ENCODE peak calls at places on chromosomes 4 and X, in ten cellular contexts. O is ELR; N is non-pigmented ciliary epithelial cell; A is activated naive CD4-positive, alpha-beta T cell; Q is naive thymus-derived CD8-positive, alpha-beta T cell; W is globus pallidus; H is HT1080; E is Ammon's horn; K is left ventricle myocardium inferior; G is lung microvascular endothelial cell. B is an unnamed sample.

GRCh38 chr4:138405439-138405838 is 163.3 kb upstream of the SLC7A11 start:
- DNase-seq in A (no peak), G (no peak), H (peak), E (no peak), K (no peak), O (peak), W (no peak), N (no peak), Q (no peak), B (no peak)

GRCh38 chr4:41430796-41431195 is 107.2 kb upstream of the LIMCH1 start:
- DNase-seq in O (no peak), Q (no peak), H (no peak), A (no peak), N (no peak), E (no peak), K (no peak), G (no peak), W (no peak), B (no peak)

GRCh38 chr4:189059996-189060570 is 880.6 kb upstream of the FRG1 start:
- DNase-seq in K (no peak), N (no peak), O (no peak), E (no peak), A (no peak), Q (no peak), H (no peak), W (no peak), G (no peak), B (no peak)

GRCh38 chrX:24184018-24184417 is 34.5 kb downstream of the ZFX start:
- DNase-seq in O (no peak), W (no peak), Q (no peak), H (no peak), G (no peak), N (no peak), A (no peak), E (no peak), K (no peak), B (no peak)

GRCh38 chrX:102599950-102600579 is 750 bp downstream of the ARMCX5 start:
- DNase-seq in O (peak), W (peak), N (no peak), A (no peak), K (no peak), Q (no peak), G (peak), E (peak), H (peak), B (no peak)

GRCh38 chr4:94757192-94758140 is at the start of gene BMPR1B:
- DNase-seq in Q (no peak), O (peak), A (no peak), G (peak), N (no peak), H (peak), K (no peak), W (peak), E (peak), B (no peak)

GRCh38 chr4:160182727-160183126 is 1079.8 kb downstream of the RAPGEF2 start:
- DNase-seq in W (no peak), E (no peak), K (no peak), Q (no peak), N (no peak), O (no peak), G (no peak), A (no peak), H (no peak), B (no peak)

GRCh38 chr4:112029642-112030235 is 115.5 kb upstream of the FAM241A start:
- DNase-seq in O (peak), G (no peak), A (no peak), N (no peak), H (peak), W (no peak), Q (no peak), K (no peak), E (peak), B (no peak)

GRCh38 chr4:38154251-38154650 is 194.1 kb downstream of the PTTG2 start:
- DNase-seq in Q (no peak), G (no peak), N (no peak), O (no peak), H (no peak), E (no peak), W (no peak), K (no peak), A (no peak), B (no peak)

GRCh38 chrX:9770319-9770718 is 4.7 kb upstream of the GPR143 start:
- DNase-seq in K (no peak), W (no peak), H (peak), O (peak), A (no peak), Q (no peak), E (no peak), G (no peak), N (no peak), B (no peak)

GRCh38 chr4:78622253-78622979 is 70.8 kb downstream of the ANXA3 start:
- DNase-seq in O (peak), E (no peak), Q (no peak), G (no peak), K (no peak), H (peak), W (no peak), N (peak), A (no peak), B (no peak)

GRCh38 chr4:1752284-1753041 is 31.1 kb downstream of the TACC3 start:
- DNase-seq in A (no peak), N (no peak), E (no peak), W (no peak), H (peak), G (peak), K (no peak), O (peak), Q (no peak), B (no peak)

GRCh38 chr4:185227131-185227551 is 17.7 kb downstream of the SNX25 start:
- DNase-seq in E (no peak), Q (no peak), N (no peak), O (no peak), A (no peak), W (no peak), K (no peak), G (peak), H (no peak), B (no peak)

GRCh38 chrX:128975716-128976115 is 547.6 kb downstream of the SMARCA1 start:
- DNase-seq in A (no peak), K (no peak), W (peak), H (peak), Q (no peak), O (no peak), E (peak), G (peak), N (no peak), B (no peak)

GRCh38 chrX:11470231-11470630 is 177.0 kb downstream of the AMELX start:
- DNase-seq in Q (no peak), O (peak), W (no peak), H (peak), E (no peak), G (peak), N (peak), A (no peak), K (no peak), B (no peak)

GRCh38 chrX:70432936-70433847 is 10.1 kb downstream of the GDPD2 start:
- DNase-seq in G (no peak), W (no peak), E (no peak), K (no peak), H (no peak), Q (no peak), N (no peak), O (no peak), A (no peak), B (no peak)

GRCh38 chrX:16444353-16444752 is 205.6 kb upstream of the S100G start:
- DNase-seq in H (peak), E (no peak), A (no peak), Q (no peak), G (no peak), W (no peak), K (no peak), O (peak), N (no peak), B (peak)

GRCh38 chr4:150006197-150006596 is 72.0 kb upstream of the DCLK2 start:
- DNase-seq in G (no peak), E (no peak), K (no peak), O (no peak), W (no peak), A (no peak), H (no peak), Q (no peak), N (no peak), B (no peak)

GRCh38 chrX:150575415-150575814 is 7.0 kb downstream of the MTM1 start:
- DNase-seq in N (no peak), H (peak), W (no peak), G (no peak), K (no peak), A (no peak), E (no peak), O (peak), Q (peak), B (no peak)

GRCh38 chrX:46913710-46914109 is 1.5 kb downstream of the JADE3 start:
- DNase-seq in G (peak), A (no peak), W (no peak), Q (no peak), N (no peak), E (no peak), H (no peak), O (peak), K (no peak), B (no peak)

GRCh38 chrX:24426921-24427746 is 38.0 kb upstream of the PDK3 start:
- DNase-seq in N (no peak), O (no peak), W (no peak), K (no peak), E (no peak), H (no peak), A (no peak), G (no peak), Q (no peak), B (no peak)

GRCh38 chr4:114005569-114006442 is 26.4 kb upstream of the ARSJ start:
- DNase-seq in G (peak), Q (no peak), H (peak), A (no peak), N (no peak), W (no peak), K (no peak), O (peak), E (no peak), B (no peak)

GRCh38 chrX:22534643-22535042 is 261.9 kb downstream of the CBLL2 start:
- DNase-seq in W (no peak), H (peak), A (no peak), O (peak), K (peak), G (peak), N (peak), E (no peak), Q (no peak), B (peak)

GRCh38 chr4:182916483-182917181 is 554 bp downstream of the DCTD start:
- DNase-seq in N (peak), O (peak), K (peak), A (peak), H (peak), W (no peak), Q (no peak), G (peak), E (peak), B (peak)

GRCh38 chr4:89334830-89335229 is 27.2 kb upstream of the GPRIN3 start:
- DNase-seq in O (no peak), W (no peak), H (no peak), N (no peak), A (no peak), G (no peak), K (no peak), Q (no peak), E (no peak), B (no peak)

GRCh38 chr4:102608190-102608589 is 107.0 kb downstream of the NFKB1 start:
- DNase-seq in E (no peak), O (peak), H (peak), A (no peak), G (no peak), W (no peak), Q (no peak), K (no peak), N (no peak), B (no peak)

GRCh38 chr4:23999714-24000113 is 109.9 kb upstream of the PPARGC1A start:
- DNase-seq in G (no peak), W (no peak), H (peak), O (peak), E (no peak), K (no peak), A (no peak), Q (no peak), N (no peak), B (no peak)

GRCh38 chr4:6071959-6072720 is 53.9 kb upstream of the C4orf50 start:
- DNase-seq in H (no peak), N (no peak), O (no peak), G (no peak), Q (no peak), A (no peak), E (no peak), W (peak), K (peak), B (no peak)